ENCODE peak calls at places on chromosome 17, in six cellular contexts. F, O, T, J, S and B are unnamed samples.
A peak's percentile ranks its signal among the peaks of the same experiment; 100 is the strongest.

GRCh38 chr17:65243838-65244237 is 106.7 kb downstream of the RGS9 start:
- DNase-seq in J (no peak), O (no peak), S (no peak), T (peak; percentile 32), F (no peak), B (no peak)

GRCh38 chr17:45230787-45231480 is 9.2 kb downstream of the FMNL1 start:
- DNase-seq in F (no peak), T (no peak), O (no peak), S (no peak), J (no peak), B (no peak)

GRCh38 chr17:39240631-39241030 is 14.9 kb upstream of the STAC2 start:
- DNase-seq in F (no peak), J (no peak), O (no peak), T (no peak), S (no peak), B (no peak)

GRCh38 chr17:7167832-7168231 is 11.3 kb downstream of the ASGR1 start:
- DNase-seq in F (no peak), S (no peak), O (no peak), J (no peak), T (no peak), B (no peak)

GRCh38 chr17:49197346-49197998 is 12.9 kb downstream of the GNGT2 start:
- DNase-seq in T (no peak), S (no peak), O (no peak), J (no peak), F (no peak), B (no peak)

GRCh38 chr17:43456661-43457361 is 27.0 kb upstream of the DHX8 start:
- DNase-seq in T (peak; percentile 13), J (no peak), S (no peak), O (no peak), F (no peak), B (no peak)

GRCh38 chr17:78397681-78398101 is 19.2 kb downstream of the PGS1 start:
- DNase-seq in T (no peak), F (no peak), S (no peak), O (no peak), J (no peak), B (no peak)

GRCh38 chr17:64661731-64661980 is 451 bp downstream of the SMURF2 start:
- DNase-seq in J (no peak), F (peak; percentile 60), S (no peak), O (no peak), T (no peak), B (peak; percentile 26)

GRCh38 chr17:17377071-17377487 is 73.9 kb downstream of the NT5M start:
- DNase-seq in T (no peak), J (no peak), F (no peak), O (no peak), S (no peak), B (no peak)

GRCh38 chr17:6027342-6028024 is 42.7 kb upstream of the WSCD1 start:
- DNase-seq in S (no peak), T (no peak), J (no peak), F (no peak), O (no peak), B (no peak)

GRCh38 chr17:75344664-75345063 is 55.4 kb upstream of the SLC25A19 start:
- DNase-seq in T (no peak), J (peak; percentile 12), S (peak; percentile 37), O (no peak), F (no peak), B (peak; percentile 64)